ENCODE peak calls at places on chromosomes 6 and 20, in seven cellular contexts. I is cardiac muscle cell, K is nephron progenitor cell, P is AG09319, J is GM12865, C is lung, Z is A549. R is an unnamed sample.

GRCh38 chr6:85449388-85449817 is 480 bp upstream of the NT5E start:
- DNase-seq in Z (peak; percentile 28), K (no peak), P (no peak), C (no peak), J (peak; percentile 91), I (peak; percentile 76), R (peak; percentile 67)

GRCh38 chr6:137122612-137123011 is 50.8 kb downstream of the IL22RA2 start:
- DNase-seq in K (no peak), J (peak; percentile 72), P (no peak), I (no peak), Z (no peak), C (no peak), R (peak; percentile 15)

GRCh38 chr6:35494161-35494563 is 2.7 kb downstream of the TEAD3 start:
- DNase-seq in C (no peak), P (no peak), J (no peak), K (no peak), I (peak; percentile 52), Z (no peak), R (no peak)

GRCh38 chr6:24907959-24908358 is 27.8 kb downstream of the RIPOR2 start:
- DNase-seq in Z (no peak), P (no peak), C (no peak), K (no peak), I (no peak), J (peak; percentile 50), R (no peak)

GRCh38 chr20:40970218-40970617 is 58.4 kb upstream of the TOP1 start:
- DNase-seq in P (no peak), J (no peak), I (no peak), C (no peak), K (no peak), Z (no peak), R (no peak)

GRCh38 chr6:27873101-27874030 is 38.8 kb downstream of the OR2B2 start:
- DNase-seq in K (peak; percentile 44), P (no peak), Z (no peak), I (peak; percentile 84), J (peak; percentile 97), C (no peak), R (no peak)

GRCh38 chr20:51412991-51413471 is 129.5 kb downstream of the NFATC2 start:
- DNase-seq in P (no peak), K (no peak), C (no peak), I (peak; percentile 27), Z (no peak), J (no peak), R (no peak)

GRCh38 chr6:35438378-35438777 is 13.8 kb upstream of the FANCE start:
- DNase-seq in J (no peak), P (no peak), K (no peak), I (no peak), Z (no peak), C (no peak), R (no peak)

GRCh38 chr6:43129434-43130194 is 41.5 kb upstream of the SRF start:
- DNase-seq in C (no peak), K (peak; percentile 35), I (peak; percentile 50), Z (peak; percentile 37), P (no peak), J (peak; percentile 43), R (no peak)

GRCh38 chr6:7157752-7158616 is 50.2 kb downstream of the RREB1 start:
- DNase-seq in Z (no peak), J (no peak), K (no peak), C (no peak), P (no peak), I (no peak), R (no peak)

GRCh38 chr20:23225407-23226060 is 125.1 kb upstream of the NXT1 start:
- DNase-seq in J (no peak), Z (peak; percentile 19), I (peak; percentile 97), K (no peak), C (peak; percentile 76), P (peak; percentile 89), R (no peak)

GRCh38 chr6:6699741-6700367 is 111.3 kb downstream of the LY86 start:
- DNase-seq in Z (peak; percentile 43), I (peak; percentile 97), C (peak; percentile 86), J (no peak), K (no peak), P (peak; percentile 88), R (no peak)

GRCh38 chr6:25714765-25715164 is 39.8 kb upstream of the SLC17A4 start:
- DNase-seq in J (no peak), K (no peak), C (no peak), P (no peak), I (peak; percentile 12), Z (no peak), R (no peak)

GRCh38 chr6:147751232-147751631 is 242.7 kb downstream of the SAMD5 start:
- DNase-seq in C (no peak), Z (no peak), I (no peak), J (no peak), K (no peak), P (no peak), R (no peak)

GRCh38 chr20:6426287-6426891 is 303.6 kb upstream of the FERMT1 start:
- DNase-seq in K (no peak), I (no peak), J (no peak), P (no peak), Z (no peak), C (no peak), R (no peak)

GRCh38 chr6:98539669-98540207 is 294.6 kb upstream of the POU3F2 start:
- DNase-seq in I (no peak), Z (no peak), P (no peak), C (no peak), K (no peak), J (peak; percentile 16), R (peak; percentile 85)

GRCh38 chr20:43667341-43668132 is 623 bp downstream of the MYBL2 start:
- DNase-seq in J (peak; percentile 54), P (no peak), K (peak; percentile 47), I (peak; percentile 13), Z (peak; percentile 21), C (no peak), R (peak; percentile 18)

GRCh38 chr6:113148576-113148975 is 708.6 kb upstream of the MARCKS start:
- DNase-seq in P (no peak), I (no peak), C (no peak), Z (no peak), K (no peak), J (no peak), R (no peak)

GRCh38 chr6:34143884-34144580 is 1.9 kb downstream of the GRM4 start:
- DNase-seq in C (no peak), I (peak; percentile 5), Z (peak; percentile 40), K (peak; percentile 84), P (no peak), J (peak; percentile 33), R (no peak)

GRCh38 chr6:116332096-116332495 is 38.7 kb upstream of the DSE start:
- DNase-seq in C (no peak), J (no peak), P (no peak), K (no peak), Z (no peak), I (no peak), R (no peak)

GRCh38 chr6:21665101-21665435 is 71.5 kb downstream of the SOX4 start:
- DNase-seq in C (no peak), J (no peak), Z (no peak), P (no peak), K (no peak), I (peak; percentile 17), R (no peak)

GRCh38 chr6:1812034-1812433 is 202.3 kb downstream of the FOXC1 start:
- DNase-seq in Z (no peak), C (no peak), I (no peak), J (no peak), P (no peak), K (no peak), R (no peak)
- TF ChIP-seq CTCF in Z (no peak), C (no peak), I (no peak), J (no peak), P (no peak), K (no peak), R (no peak)

DNA sequence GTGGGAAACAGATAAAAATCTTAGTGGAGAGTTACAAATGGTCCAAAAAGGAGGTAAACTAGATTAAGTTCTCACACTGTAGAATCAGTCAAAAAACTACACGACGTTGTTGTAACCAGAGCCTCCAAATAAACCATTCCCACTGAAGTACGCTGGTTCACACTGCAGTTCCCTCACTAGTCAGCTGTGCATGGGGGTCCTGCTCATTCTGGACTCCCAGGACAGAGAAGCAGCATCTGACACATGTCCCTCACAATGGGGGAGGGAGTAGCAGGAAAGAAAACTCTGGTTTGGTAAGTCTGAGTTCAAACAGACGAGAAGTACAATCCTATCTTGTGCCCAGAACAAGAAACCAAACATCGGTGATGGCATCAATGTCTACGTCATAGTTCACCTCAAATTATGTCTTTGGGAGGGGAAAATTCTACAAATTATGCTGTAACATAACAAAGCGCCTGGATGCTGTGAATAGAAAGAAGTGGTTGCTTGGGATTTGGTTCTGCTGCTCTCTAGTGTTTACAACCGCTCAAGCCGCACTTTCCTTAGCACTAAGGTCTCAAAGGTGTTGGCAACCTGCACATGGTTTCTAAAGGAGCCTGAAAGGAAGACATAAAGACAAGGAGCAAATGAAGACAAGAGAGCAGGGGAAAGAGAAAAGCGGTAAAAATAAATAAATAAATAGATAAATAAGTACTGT is 208.0 kb downstream of the GMDS start:
- DNase-seq in Z (no peak), J (no peak), P (no peak), C (no peak), I (peak; percentile 45), K (no peak), R (no peak)
- TF ChIP-seq CTCF in Z (no peak), J (no peak), P (no peak), C (no peak), I (peak; percentile 30), K (peak; percentile 14), R (no peak)

GRCh38 chr6:90131091-90131490 is 165.6 kb downstream of the BACH2 start:
- DNase-seq in C (no peak), Z (no peak), J (no peak), K (no peak), I (no peak), P (no peak), R (no peak)
- TF ChIP-seq CTCF in C (no peak), Z (no peak), J (no peak), K (no peak), I (no peak), P (no peak), R (no peak)

DNA sequence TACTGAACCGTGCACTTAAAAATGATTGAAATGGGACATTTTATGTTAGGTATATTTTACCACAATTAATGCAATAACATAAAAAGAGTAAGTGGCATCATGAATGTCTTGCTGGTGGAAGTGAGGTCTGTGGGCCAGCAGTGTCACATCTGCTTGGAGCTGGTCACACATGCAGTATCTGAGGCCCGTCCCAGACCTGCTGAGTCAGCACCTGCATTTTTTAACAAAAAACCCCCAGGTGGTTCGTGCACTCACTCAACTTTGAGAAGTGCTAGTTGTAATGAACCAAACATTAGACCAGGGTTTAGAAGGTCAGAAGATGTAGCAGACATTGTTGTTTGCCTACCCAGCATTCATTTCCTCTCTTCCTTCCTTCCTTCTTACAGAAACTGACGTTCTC is 21.0 kb downstream of the BANF2 start:
- DNase-seq in I (no peak), J (no peak), C (no peak), Z (no peak), P (no peak), K (no peak), R (peak; percentile 87)
- TF ChIP-seq CTCF in I (no peak), J (no peak), C (no peak), Z (no peak), P (no peak), K (no peak), R (no peak)

R was measured in MM.1S.